ENCODE peak calls at places on chromosomes 7 and 10, in four cellular contexts. One of them, this sample, is unnamed.

GRCh38 chr7:103748680-103749079 is 240.8 kb downstream of the RELN start:
- DNase-seq in SJSA1: no peak
- DNase-seq in heart left ventricle: no peak
- DNase-seq in tibial artery: no peak
- DNase-seq in this sample: no peak

GRCh38 chr7:33905389-33906032 is at the start of gene BMPER:
- DNase-seq in tibial artery: peak; percentile 63
- DNase-seq in SJSA1: peak; percentile 48
- DNase-seq in heart left ventricle: peak; percentile 52
- DNase-seq in this sample: peak; percentile 28

GRCh38 chr7:30974605-30975256 is 11.0 kb downstream of the GHRHR start:
- DNase-seq in SJSA1: peak; percentile 50
- DNase-seq in heart left ventricle: no peak
- DNase-seq in tibial artery: no peak
- DNase-seq in this sample: peak; percentile 79

GRCh38 chr10:69061305-69062161 is 26.4 kb upstream of the SRGN start:
- DNase-seq in heart left ventricle: peak; percentile 77
- DNase-seq in SJSA1: peak; percentile 55
- DNase-seq in tibial artery: peak; percentile 85
- DNase-seq in this sample: peak; percentile 26

GRCh38 chr7:128869138-128869943 is 6.7 kb downstream of the ATP6V1F start:
- DNase-seq in heart left ventricle: peak; percentile 83
- DNase-seq in SJSA1: no peak
- DNase-seq in tibial artery: no peak
- DNase-seq in this sample: peak; percentile 69

GRCh38 chr7:127252736-127253288 is at the start of gene GRM8:
- DNase-seq in SJSA1: peak; percentile 55
- DNase-seq in heart left ventricle: peak; percentile 65
- DNase-seq in tibial artery: peak; percentile 64
- DNase-seq in this sample: peak; percentile 21

GRCh38 chr10:131641231-131641630 is 259.6 kb upstream of the PPP2R2D start:
- DNase-seq in heart left ventricle: no peak
- DNase-seq in tibial artery: no peak
- DNase-seq in SJSA1: no peak
- DNase-seq in this sample: no peak

GRCh38 chr10:29600067-29600466 is 34.7 kb downstream of the SVIL start:
- DNase-seq in tibial artery: no peak
- DNase-seq in SJSA1: peak; percentile 18
- DNase-seq in heart left ventricle: no peak
- DNase-seq in this sample: no peak

GRCh38 chr10:36942616-36943015 is 182.8 kb upstream of the ANKRD30A start:
- DNase-seq in tibial artery: no peak
- DNase-seq in SJSA1: no peak
- DNase-seq in heart left ventricle: no peak
- DNase-seq in this sample: no peak

GRCh38 chr7:132514430-132514829 is 61.8 kb downstream of the PLXNA4 start:
- DNase-seq in SJSA1: no peak
- DNase-seq in heart left ventricle: no peak
- DNase-seq in tibial artery: no peak
- DNase-seq in this sample: no peak

GRCh38 chr10:8800426-8800825 is 745.9 kb downstream of the GATA3 start:
- DNase-seq in heart left ventricle: no peak
- DNase-seq in SJSA1: no peak
- DNase-seq in tibial artery: no peak
- DNase-seq in this sample: no peak

GRCh38 chr7:38034062-38034907 is 113.8 kb downstream of the EPDR1 start:
- DNase-seq in heart left ventricle: no peak
- DNase-seq in SJSA1: no peak
- DNase-seq in tibial artery: no peak
- DNase-seq in this sample: no peak

GRCh38 chr10:12484945-12485805 is 135.8 kb downstream of the CAMK1D start:
- DNase-seq in heart left ventricle: no peak
- DNase-seq in tibial artery: peak; percentile 83
- DNase-seq in SJSA1: no peak
- DNase-seq in this sample: peak; percentile 59

GRCh38 chr10:77898323-77899079 is 28.1 kb downstream of the DLG5 start:
- DNase-seq in heart left ventricle: no peak
- DNase-seq in tibial artery: no peak
- DNase-seq in SJSA1: no peak
- DNase-seq in this sample: peak; percentile 56

GRCh38 chr7:459584-460373 is 59.9 kb downstream of the PDGFA start:
- DNase-seq in tibial artery: no peak
- DNase-seq in heart left ventricle: no peak
- DNase-seq in SJSA1: no peak
- DNase-seq in this sample: no peak

GRCh38 chr10:63409465-63410027 is 56.2 kb downstream of the JMJD1C start:
- DNase-seq in tibial artery: no peak
- DNase-seq in heart left ventricle: no peak
- DNase-seq in SJSA1: no peak
- DNase-seq in this sample: no peak

GRCh38 chr7:139659922-139660316 is 117.9 kb downstream of the HIPK2 start:
- DNase-seq in SJSA1: no peak
- DNase-seq in tibial artery: no peak
- DNase-seq in heart left ventricle: no peak
- DNase-seq in this sample: no peak

GRCh38 chr7:120997902-120998301 is 9.4 kb downstream of the CPED1 start:
- DNase-seq in tibial artery: no peak
- DNase-seq in heart left ventricle: peak; percentile 51
- DNase-seq in SJSA1: no peak
- DNase-seq in this sample: no peak

GRCh38 chr7:135441791-135442190 is 68.1 kb downstream of the CNOT4 start:
- DNase-seq in heart left ventricle: no peak
- DNase-seq in tibial artery: no peak
- DNase-seq in SJSA1: no peak
- DNase-seq in this sample: no peak

GRCh38 chr7:25091129-25091528 is 33.9 kb downstream of the CYCS start:
- DNase-seq in tibial artery: no peak
- DNase-seq in SJSA1: no peak
- DNase-seq in heart left ventricle: no peak
- DNase-seq in this sample: no peak

GRCh38 chr10:129966370-129966769 is 2.3 kb upstream of the EBF3 start:
- DNase-seq in SJSA1: no peak
- DNase-seq in tibial artery: no peak
- DNase-seq in heart left ventricle: no peak
- DNase-seq in this sample: no peak

GRCh38 chr7:105188201-105188600 is 174.2 kb downstream of the KMT2E start:
- DNase-seq in tibial artery: no peak
- DNase-seq in SJSA1: no peak
- DNase-seq in heart left ventricle: no peak
- DNase-seq in this sample: no peak

GRCh38 chr10:10642741-10643280 is 374.9 kb upstream of the CELF2 start:
- DNase-seq in heart left ventricle: peak; percentile 78
- DNase-seq in SJSA1: no peak
- DNase-seq in tibial artery: peak; percentile 91
- DNase-seq in this sample: peak; percentile 13

GRCh38 chr10:115875172-115875571 is 397.8 kb downstream of the GFRA1 start:
- DNase-seq in tibial artery: no peak
- DNase-seq in heart left ventricle: no peak
- DNase-seq in SJSA1: no peak
- DNase-seq in this sample: no peak

GRCh38 chr10:4033341-4033896 is 248.4 kb upstream of the KLF6 start:
- DNase-seq in SJSA1: no peak
- DNase-seq in tibial artery: no peak
- DNase-seq in heart left ventricle: no peak
- DNase-seq in this sample: no peak

GRCh38 chr7:2257651-2258050 is 15.6 kb downstream of the NUDT1 start:
- DNase-seq in heart left ventricle: no peak
- DNase-seq in tibial artery: no peak
- DNase-seq in SJSA1: no peak
- DNase-seq in this sample: no peak

GRCh38 chr7:78326870-78327269 is 528.3 kb downstream of the PHTF2 start:
- DNase-seq in heart left ventricle: peak; percentile 57
- DNase-seq in SJSA1: no peak
- DNase-seq in tibial artery: no peak
- DNase-seq in this sample: peak; percentile 6

GRCh38 chr10:27072436-27073114 is 27.7 kb downstream of the ANKRD26 start:
- DNase-seq in heart left ventricle: no peak
- DNase-seq in tibial artery: no peak
- DNase-seq in SJSA1: no peak
- DNase-seq in this sample: no peak

GRCh38 chr10:36943534-36943933 is 181.9 kb upstream of the ANKRD30A start:
- DNase-seq in heart left ventricle: no peak
- DNase-seq in SJSA1: no peak
- DNase-seq in tibial artery: no peak
- DNase-seq in this sample: no peak

GRCh38 chr10:24428410-24428782 is 219.5 kb downstream of the KIAA1217 start:
- DNase-seq in SJSA1: no peak
- DNase-seq in heart left ventricle: no peak
- DNase-seq in tibial artery: no peak
- DNase-seq in this sample: no peak

GRCh38 chr10:88792656-88793055 is 9.9 kb upstream of the LIPM start:
- DNase-seq in SJSA1: no peak
- DNase-seq in tibial artery: peak; percentile 67
- DNase-seq in heart left ventricle: no peak
- DNase-seq in this sample: no peak

GRCh38 chr7:83072576-83073517 is 89.8 kb downstream of the PCLO start:
- DNase-seq in SJSA1: no peak
- DNase-seq in heart left ventricle: no peak
- DNase-seq in tibial artery: no peak
- DNase-seq in this sample: no peak

GRCh38 chr10:128024426-128024825 is 101.8 kb downstream of the MKI67 start:
- DNase-seq in heart left ventricle: no peak
- DNase-seq in SJSA1: no peak
- DNase-seq in tibial artery: peak; percentile 19
- DNase-seq in this sample: no peak

GRCh38 chr7:83819911-83820310 is 171.0 kb upstream of the SEMA3E start:
- DNase-seq in heart left ventricle: no peak
- DNase-seq in SJSA1: no peak
- DNase-seq in tibial artery: no peak
- DNase-seq in this sample: no peak

GRCh38 chr10:5546891-5547683 is 22.3 kb downstream of the CALML3 start:
- DNase-seq in heart left ventricle: peak; percentile 40
- DNase-seq in SJSA1: no peak
- DNase-seq in tibial artery: peak; percentile 66
- DNase-seq in this sample: peak; percentile 75

GRCh38 chr10:35219906-35220890 is 93.6 kb downstream of the CREM start:
- DNase-seq in SJSA1: no peak
- DNase-seq in heart left ventricle: no peak
- DNase-seq in tibial artery: no peak
- DNase-seq in this sample: no peak

This sample was measured in body of pancreas.